ENCODE peak calls at places on chromosomes 4 and X, in eight cellular contexts. One of them, this sample, is unnamed.

GRCh38 chr4:8370835-8371234 is 69.7 kb downstream of the ACOX3 start:
- DNase-seq in body of pancreas: no peak
- DNase-seq in bronchial epithelial cell: no peak
- DNase-seq in H4: no peak
- DNase-seq in OCI-LY7: no peak
- DNase-seq in SK-N-MC: no peak
- DNase-seq in activated CD4-positive, alpha-beta T cell treated with anti-CD3 and anti-CD28 coated beads, Interleukin-2, amount 50 U/mL, for 1 hour: no peak
- DNase-seq in nucleus accumbens: no peak
- DNase-seq in this sample: no peak

GRCh38 chr4:175927121-175927520 is 115.1 kb upstream of the GPM6A start:
- DNase-seq in body of pancreas: no peak
- DNase-seq in bronchial epithelial cell: peak
- DNase-seq in H4: no peak
- DNase-seq in OCI-LY7: no peak
- DNase-seq in SK-N-MC: no peak
- DNase-seq in activated CD4-positive, alpha-beta T cell treated with anti-CD3 and anti-CD28 coated beads, Interleukin-2, amount 50 U/mL, for 1 hour: no peak
- DNase-seq in nucleus accumbens: no peak
- DNase-seq in this sample: no peak

GRCh38 chr4:106868381-106869035 is 167.6 kb downstream of the DKK2 start:
- DNase-seq in body of pancreas: no peak
- DNase-seq in bronchial epithelial cell: peak
- DNase-seq in H4: no peak
- DNase-seq in OCI-LY7: no peak
- DNase-seq in SK-N-MC: peak
- DNase-seq in activated CD4-positive, alpha-beta T cell treated with anti-CD3 and anti-CD28 coated beads, Interleukin-2, amount 50 U/mL, for 1 hour: no peak
- DNase-seq in nucleus accumbens: no peak
- DNase-seq in this sample: no peak

GRCh38 chr4:57023104-57023503 is 44.4 kb downstream of the POLR2B start:
- DNase-seq in body of pancreas: no peak
- DNase-seq in bronchial epithelial cell: peak
- DNase-seq in H4: peak
- DNase-seq in OCI-LY7: no peak
- DNase-seq in SK-N-MC: no peak
- DNase-seq in activated CD4-positive, alpha-beta T cell treated with anti-CD3 and anti-CD28 coated beads, Interleukin-2, amount 50 U/mL, for 1 hour: no peak
- DNase-seq in nucleus accumbens: no peak
- DNase-seq in this sample: no peak

GRCh38 chr4:145501051-145501660 is 19.5 kb downstream of the SMAD1 start:
- DNase-seq in body of pancreas: no peak
- DNase-seq in bronchial epithelial cell: no peak
- DNase-seq in H4: no peak
- DNase-seq in OCI-LY7: peak
- DNase-seq in SK-N-MC: no peak
- DNase-seq in activated CD4-positive, alpha-beta T cell treated with anti-CD3 and anti-CD28 coated beads, Interleukin-2, amount 50 U/mL, for 1 hour: no peak
- DNase-seq in nucleus accumbens: no peak
- DNase-seq in this sample: no peak

GRCh38 chrX:35150642-35151239 is 208.1 kb downstream of the FAM47B start:
- DNase-seq in body of pancreas: no peak
- DNase-seq in bronchial epithelial cell: no peak
- DNase-seq in H4: no peak
- DNase-seq in OCI-LY7: no peak
- DNase-seq in SK-N-MC: no peak
- DNase-seq in activated CD4-positive, alpha-beta T cell treated with anti-CD3 and anti-CD28 coated beads, Interleukin-2, amount 50 U/mL, for 1 hour: no peak
- DNase-seq in nucleus accumbens: no peak
- DNase-seq in this sample: no peak

GRCh38 chr4:20074450-20074849 is 177.3 kb upstream of the SLIT2 start:
- DNase-seq in body of pancreas: no peak
- DNase-seq in bronchial epithelial cell: no peak
- DNase-seq in H4: no peak
- DNase-seq in OCI-LY7: no peak
- DNase-seq in SK-N-MC: no peak
- DNase-seq in activated CD4-positive, alpha-beta T cell treated with anti-CD3 and anti-CD28 coated beads, Interleukin-2, amount 50 U/mL, for 1 hour: no peak
- DNase-seq in nucleus accumbens: no peak
- DNase-seq in this sample: no peak

GRCh38 chr4:5804656-5805055 is 88.2 kb downstream of the CRMP1 start:
- DNase-seq in body of pancreas: no peak
- DNase-seq in bronchial epithelial cell: no peak
- DNase-seq in H4: no peak
- DNase-seq in OCI-LY7: no peak
- DNase-seq in SK-N-MC: no peak
- DNase-seq in activated CD4-positive, alpha-beta T cell treated with anti-CD3 and anti-CD28 coated beads, Interleukin-2, amount 50 U/mL, for 1 hour: no peak
- DNase-seq in nucleus accumbens: no peak
- DNase-seq in this sample: no peak

GRCh38 chrX:12867746-12868145 is 874 bp downstream of the TLR7 start:
- DNase-seq in body of pancreas: no peak
- DNase-seq in bronchial epithelial cell: no peak
- DNase-seq in H4: no peak
- DNase-seq in OCI-LY7: no peak
- DNase-seq in SK-N-MC: no peak
- DNase-seq in activated CD4-positive, alpha-beta T cell treated with anti-CD3 and anti-CD28 coated beads, Interleukin-2, amount 50 U/mL, for 1 hour: no peak
- DNase-seq in nucleus accumbens: no peak
- DNase-seq in this sample: no peak

GRCh38 chr4:3817561-3817960 is 51.4 kb downstream of the ADRA2C start:
- DNase-seq in body of pancreas: no peak
- DNase-seq in bronchial epithelial cell: no peak
- DNase-seq in H4: no peak
- DNase-seq in OCI-LY7: no peak
- DNase-seq in SK-N-MC: no peak
- DNase-seq in activated CD4-positive, alpha-beta T cell treated with anti-CD3 and anti-CD28 coated beads, Interleukin-2, amount 50 U/mL, for 1 hour: no peak
- DNase-seq in nucleus accumbens: no peak
- DNase-seq in this sample: no peak

GRCh38 chr4:77177196-77177595 is 20.2 kb downstream of the CCNG2 start:
- DNase-seq in body of pancreas: no peak
- DNase-seq in bronchial epithelial cell: no peak
- DNase-seq in H4: no peak
- DNase-seq in OCI-LY7: no peak
- DNase-seq in SK-N-MC: no peak
- DNase-seq in activated CD4-positive, alpha-beta T cell treated with anti-CD3 and anti-CD28 coated beads, Interleukin-2, amount 50 U/mL, for 1 hour: no peak
- DNase-seq in nucleus accumbens: no peak
- DNase-seq in this sample: no peak

GRCh38 chr4:102321260-102321991 is 23.9 kb downstream of the SLC39A8 start:
- DNase-seq in body of pancreas: no peak
- DNase-seq in bronchial epithelial cell: no peak
- DNase-seq in H4: no peak
- DNase-seq in OCI-LY7: no peak
- DNase-seq in SK-N-MC: no peak
- DNase-seq in activated CD4-positive, alpha-beta T cell treated with anti-CD3 and anti-CD28 coated beads, Interleukin-2, amount 50 U/mL, for 1 hour: no peak
- DNase-seq in nucleus accumbens: no peak
- DNase-seq in this sample: no peak

GRCh38 chr4:20646287-20646686 is 54.0 kb upstream of the PACRGL start:
- DNase-seq in body of pancreas: no peak
- DNase-seq in bronchial epithelial cell: no peak
- DNase-seq in H4: no peak
- DNase-seq in OCI-LY7: no peak
- DNase-seq in SK-N-MC: no peak
- DNase-seq in activated CD4-positive, alpha-beta T cell treated with anti-CD3 and anti-CD28 coated beads, Interleukin-2, amount 50 U/mL, for 1 hour: no peak
- DNase-seq in nucleus accumbens: no peak
- DNase-seq in this sample: no peak

GRCh38 chrX:153649178-153649914 is 2.3 kb downstream of the DUSP9 start:
- DNase-seq in body of pancreas: peak
- DNase-seq in bronchial epithelial cell: no peak
- DNase-seq in H4: no peak
- DNase-seq in OCI-LY7: peak
- DNase-seq in SK-N-MC: no peak
- DNase-seq in activated CD4-positive, alpha-beta T cell treated with anti-CD3 and anti-CD28 coated beads, Interleukin-2, amount 50 U/mL, for 1 hour: peak
- DNase-seq in nucleus accumbens: no peak
- DNase-seq in this sample: no peak

GRCh38 chr4:7371122-7371941 is 63.4 kb downstream of the PSAPL1 start:
- DNase-seq in body of pancreas: no peak
- DNase-seq in bronchial epithelial cell: peak
- DNase-seq in H4: no peak
- DNase-seq in OCI-LY7: no peak
- DNase-seq in SK-N-MC: no peak
- DNase-seq in activated CD4-positive, alpha-beta T cell treated with anti-CD3 and anti-CD28 coated beads, Interleukin-2, amount 50 U/mL, for 1 hour: no peak
- DNase-seq in nucleus accumbens: no peak
- DNase-seq in this sample: no peak

GRCh38 chr4:96955691-96956090 is 1115.8 kb downstream of the PDHA2 start:
- DNase-seq in body of pancreas: no peak
- DNase-seq in bronchial epithelial cell: no peak
- DNase-seq in H4: no peak
- DNase-seq in OCI-LY7: no peak
- DNase-seq in SK-N-MC: no peak
- DNase-seq in activated CD4-positive, alpha-beta T cell treated with anti-CD3 and anti-CD28 coated beads, Interleukin-2, amount 50 U/mL, for 1 hour: no peak
- DNase-seq in nucleus accumbens: no peak
- DNase-seq in this sample: no peak

This sample was measured in NCI-H2227 treated with DMSO at 0.1 percent for 48 hours.